ENCODE peak calls at places on chromosomes 5 and 9, in four cellular contexts. K, F, M and A are unnamed samples.

GRCh38 chr5:137186759-137187461 is 312.2 kb downstream of the SPOCK1 start:
- DNase-seq in K (no peak), F (no peak), M (no peak), A (no peak)

GRCh38 chr5:32625106-32625505 is 39.7 kb downstream of the SUB1 start:
- DNase-seq in K (no peak), F (no peak), M (no peak), A (no peak)

GRCh38 chr5:39948867-39949468 is 524.2 kb upstream of the DAB2 start:
- DNase-seq in K (peak), F (peak), M (peak), A (peak)

GRCh38 chr5:1413611-1414241 is 31.5 kb downstream of the SLC6A3 start:
- DNase-seq in K (no peak), F (no peak), M (no peak), A (no peak)

GRCh38 chr5:137743031-137743640 is 7.2 kb upstream of the KLHL3 start:
- DNase-seq in K (peak), F (peak), M (peak), A (peak)

GRCh38 chr9:119961774-119962408 is 592.7 kb upstream of the BRINP1 start:
- DNase-seq in K (peak), F (peak), M (peak), A (peak)

GRCh38 chr9:98317134-98317857 is 61.8 kb upstream of the TBC1D2 start:
- DNase-seq in K (no peak), F (no peak), M (no peak), A (no peak)

GRCh38 chr9:129309041-129309430 is 131.0 kb upstream of the IER5L start:
- DNase-seq in K (no peak), F (no peak), M (no peak), A (no peak)

GRCh38 chr5:54673523-54674225 is 156.1 kb downstream of the SNX18 start:
- DNase-seq in K (no peak), F (no peak), M (no peak), A (no peak)

GRCh38 chr9:93953492-93954435 is 1.4 kb downstream of the BARX1 start:
- DNase-seq in K (no peak), F (no peak), M (no peak), A (peak)

GRCh38 chr9:73154271-73154670 is 2.6 kb downstream of the ANXA1 start:
- DNase-seq in K (no peak), F (no peak), M (no peak), A (no peak)

GRCh38 chr9:118896356-118897000 is 472.8 kb downstream of the BRINP1 start:
- DNase-seq in K (no peak), F (no peak), M (no peak), A (no peak)
- TF ChIP-seq NR3C1 in K (no peak), F (no peak), M (no peak), A (no peak)

DNA sequence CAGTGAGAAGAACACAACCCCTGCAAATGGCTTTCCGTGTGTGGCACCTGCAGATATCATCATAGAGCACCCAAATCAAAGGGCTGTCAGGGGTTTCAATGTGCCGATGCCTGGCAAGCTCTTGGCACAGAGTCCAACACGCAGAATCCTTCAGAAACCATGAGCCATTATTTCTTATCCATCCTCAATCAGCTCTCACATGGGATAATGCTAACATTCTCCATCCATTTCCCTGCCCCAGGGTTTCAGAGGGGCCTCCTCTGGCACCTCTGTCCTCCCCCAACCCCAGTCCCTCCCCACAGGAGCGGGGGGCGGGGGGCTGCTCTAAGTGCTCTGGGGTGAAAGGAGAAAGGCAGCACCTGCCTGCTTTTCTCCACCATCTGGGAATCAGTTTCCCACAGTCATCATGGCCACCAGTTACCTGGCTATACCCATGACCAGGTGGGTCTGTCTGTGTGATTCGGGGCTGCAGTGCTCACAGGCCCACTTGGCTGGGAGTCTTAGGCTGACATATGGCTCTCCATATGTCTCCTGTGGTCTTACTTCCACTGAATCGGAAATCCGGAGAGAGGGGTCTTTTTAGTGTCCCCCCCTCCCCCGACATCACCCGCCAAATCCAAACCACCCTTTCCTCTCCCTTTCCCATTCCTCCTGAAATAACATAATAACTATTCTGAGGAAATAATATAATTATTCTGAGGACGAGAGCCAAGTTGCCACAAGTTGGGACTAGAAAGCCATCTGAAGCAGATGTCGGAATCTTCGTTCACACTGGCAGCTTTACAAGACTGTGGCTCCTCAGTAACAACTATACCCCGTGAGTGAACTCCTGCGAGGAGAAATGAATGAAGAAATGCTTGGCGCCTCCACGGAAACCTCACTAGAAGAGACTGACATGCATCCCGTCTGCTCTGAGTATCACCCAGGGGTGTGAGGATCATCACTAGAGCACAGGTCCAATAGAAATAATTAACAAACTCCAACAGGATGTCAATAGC is 143.5 kb downstream of the MYO10 start:
- DNase-seq in K (no peak), F (no peak), M (no peak), A (no peak)
- TF ChIP-seq NR3C1 in K (no peak), F (no peak), M (no peak), A (no peak)

DNA sequence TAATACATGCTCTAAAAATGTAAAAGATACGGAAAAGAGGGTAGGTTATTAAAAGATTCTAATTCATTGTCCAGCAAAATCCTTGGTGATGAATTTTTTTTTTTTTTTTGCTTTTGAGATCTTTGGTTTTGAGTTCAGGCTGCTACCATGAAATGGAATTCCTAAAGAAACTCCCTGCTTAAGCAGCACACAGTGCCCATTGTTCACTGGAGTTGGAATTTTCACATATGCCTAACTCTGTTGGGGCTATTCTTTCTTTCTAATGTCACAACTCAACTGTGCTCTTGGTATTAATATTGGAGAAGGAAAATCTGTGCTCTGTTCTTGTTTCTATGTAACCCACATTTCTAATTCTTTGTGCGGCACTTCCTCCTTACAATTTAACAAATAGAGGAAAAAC is 21.5 kb downstream of the MATR3 start:
- DNase-seq in K (peak), F (no peak), M (no peak), A (no peak)
- TF ChIP-seq NR3C1 in K (no peak), F (no peak), M (no peak), A (no peak)

GRCh38 chr5:131164161-131164930 is 710 bp downstream of the HINT1 start:
- DNase-seq in K (peak), F (peak), M (peak), A (peak)
- TF ChIP-seq NR3C1 in K (no peak), F (no peak), M (no peak), A (no peak)

GRCh38 chr5:165527577-165527976 is 2022.2 kb downstream of the MAT2B start:
- DNase-seq in K (no peak), F (no peak), M (no peak), A (no peak)

GRCh38 chr5:165526357-165526756 is 2020.9 kb downstream of the MAT2B start:
- DNase-seq in K (no peak), F (no peak), M (no peak), A (no peak)

DNA sequence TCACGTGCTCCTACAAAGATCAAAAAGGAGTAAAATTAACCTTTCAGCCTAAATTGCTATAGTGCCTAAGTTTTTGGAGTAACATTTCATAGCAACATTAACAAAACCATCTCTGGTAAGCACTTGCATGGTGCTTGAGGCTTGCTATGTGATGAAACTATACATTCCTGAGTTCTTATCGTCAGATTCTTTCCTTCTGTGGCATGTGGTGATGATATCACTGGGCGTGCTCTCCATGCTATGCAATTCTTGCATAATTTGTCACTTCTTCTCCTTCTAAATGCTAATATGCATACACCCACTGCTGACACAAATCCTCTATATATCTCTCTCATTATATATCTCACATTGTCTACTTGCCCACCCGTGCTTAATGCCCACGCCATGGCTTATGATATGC is 2019.8 kb downstream of the MAT2B start:
- DNase-seq in K (no peak), F (no peak), M (no peak), A (no peak)
- TF ChIP-seq NR3C1 in K (no peak), F (no peak), M (no peak), A (no peak)

DNA sequence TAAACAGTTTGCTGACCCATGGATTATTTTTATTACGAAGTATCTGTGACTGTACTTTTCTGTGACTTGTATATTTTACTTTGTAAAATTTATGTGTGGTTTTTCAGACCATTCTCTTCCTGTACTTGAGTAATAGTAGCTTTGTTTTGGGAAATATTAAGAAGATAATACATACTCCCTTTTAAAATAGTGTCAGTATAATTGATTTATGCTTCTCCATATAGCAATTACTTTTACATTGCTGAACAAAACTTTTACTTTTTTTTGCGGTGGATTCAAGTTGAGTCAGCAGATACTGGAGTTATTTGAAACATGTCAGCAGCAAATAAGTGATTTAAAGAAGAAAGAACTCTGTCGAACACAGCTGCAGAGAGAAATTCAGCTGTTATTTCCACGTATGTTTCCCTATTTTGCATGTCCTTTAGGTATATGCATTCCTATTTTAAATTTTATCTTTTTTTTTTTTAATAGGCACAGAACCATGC is 28.4 kb downstream of the TENT2 start:
- DNase-seq in K (no peak), F (no peak), M (no peak), A (no peak)
- TF ChIP-seq NR3C1 in K (no peak), F (no peak), M (no peak), A (no peak)

DNA sequence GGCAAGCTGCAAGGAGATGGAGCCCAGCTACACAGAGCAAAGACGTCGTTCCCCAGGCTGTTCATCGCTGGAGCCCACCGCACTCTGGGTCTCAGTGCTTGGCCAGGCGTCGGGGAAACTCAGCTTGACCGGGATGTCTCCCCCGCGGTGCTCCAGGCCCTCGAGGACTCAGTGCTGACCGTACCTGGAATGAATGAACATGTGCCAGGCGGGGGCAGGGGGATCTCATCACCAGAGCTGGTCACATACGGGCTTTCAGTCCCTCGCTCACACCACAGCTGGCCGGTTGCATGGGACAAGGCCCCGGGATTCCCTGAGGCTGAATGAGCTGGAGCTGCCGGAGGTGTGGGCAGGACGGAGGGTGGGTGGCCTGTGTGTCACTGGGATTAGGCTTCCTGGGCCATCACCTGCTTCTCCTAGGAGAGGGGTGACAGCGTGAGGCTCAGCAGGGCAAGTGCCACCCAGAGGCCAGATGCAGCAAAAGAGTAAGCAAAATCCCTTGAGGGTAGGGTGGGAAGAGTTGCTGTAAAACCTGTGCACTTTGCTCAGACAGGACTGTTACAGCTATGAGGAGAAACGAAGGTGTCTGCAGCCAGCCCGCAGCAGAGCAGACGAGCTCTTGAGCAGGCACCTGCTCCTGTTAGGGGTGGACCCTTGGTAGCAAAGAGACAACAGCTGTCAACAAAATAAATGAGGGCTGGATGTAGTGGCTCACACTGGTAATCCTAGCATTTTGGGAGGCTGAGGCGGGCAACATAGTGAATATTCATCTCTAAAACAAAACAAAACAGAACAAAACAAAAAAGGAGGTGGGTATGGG is 70.7 kb upstream of the RAPGEF1 start:
- DNase-seq in K (no peak), F (no peak), M (no peak), A (no peak)
- TF ChIP-seq NR3C1 in K (no peak), F (no peak), M (no peak), A (no peak)